ENCODE peak calls at places on chromosomes 2 and 18, in five cellular contexts. H, W, N, D and X are unnamed samples.

GRCh38 chr18:55272510-55273243 is 313.4 kb upstream of the CCDC68 start:
- DNase-seq in N (no peak), W (no peak), D (no peak), H (no peak), X (no peak)

GRCh38 chr18:28771849-28772248 is 594.9 kb upstream of the CDH2 start:
- DNase-seq in D (no peak), N (no peak), W (no peak), H (no peak), X (no peak)

GRCh38 chr2:190105554-190105953 is 43.0 kb upstream of the MSTN start:
- DNase-seq in H (no peak), W (no peak), D (no peak), N (no peak), X (no peak)

GRCh38 chr2:1653956-1654695 is 90.2 kb downstream of the PXDN start:
- DNase-seq in N (no peak), D (no peak), H (no peak), W (no peak), X (no peak)

GRCh38 chr2:156399950-156400703 is 36.1 kb upstream of the GPD2 start:
- DNase-seq in W (peak), H (peak), D (peak), N (peak), X (peak)

GRCh38 chr2:127398239-127398590 is 10.4 kb upstream of the MAP3K2 start:
- DNase-seq in N (peak), H (no peak), D (peak), W (peak), X (peak)

GRCh38 chr2:135709992-135710391 is 31.7 kb upstream of the UBXN4 start:
- DNase-seq in D (peak), N (peak), W (peak), H (no peak), X (peak)

GRCh38 chr2:201269764-201270163 is 9.4 kb downstream of the CASP8 start:
- DNase-seq in W (no peak), D (no peak), N (no peak), H (no peak), X (no peak)

GRCh38 chr2:225002656-225003045 is 39.6 kb downstream of the DOCK10 start:
- DNase-seq in D (peak), N (no peak), H (no peak), W (no peak), X (no peak)

GRCh38 chr2:232890896-232891601 is 21.0 kb downstream of the SNORC start:
- DNase-seq in D (peak), H (peak), W (no peak), N (no peak), X (no peak)

GRCh38 chr2:678964-679363 is 1.8 kb upstream of the TMEM18 start:
- DNase-seq in W (no peak), N (no peak), H (no peak), D (no peak), X (no peak)

GRCh38 chr2:241035818-241036396 is 37.5 kb downstream of the SNED1 start:
- DNase-seq in D (no peak), W (peak), H (peak), N (no peak), X (peak)

GRCh38 chr2:188746727-188747126 is 227.4 kb upstream of the COL3A1 start:
- DNase-seq in H (no peak), W (no peak), D (no peak), N (no peak), X (no peak)

GRCh38 chr2:64779117-64779690 is 125.5 kb upstream of the SERTAD2 start:
- DNase-seq in D (no peak), H (no peak), N (no peak), W (no peak), X (no peak)

GRCh38 chr2:238106339-238106697 is 6.2 kb downstream of the ESPNL start:
- DNase-seq in N (no peak), W (no peak), D (no peak), H (no peak), X (no peak)

GRCh38 chr2:138177693-138178092 is 213.4 kb downstream of the HNMT start:
- DNase-seq in W (no peak), H (no peak), N (no peak), D (no peak), X (no peak)

GRCh38 chr18:31610841-31611240 is 19.2 kb downstream of the TTR start:
- DNase-seq in D (peak), W (no peak), N (no peak), H (no peak), X (no peak)

GRCh38 chr2:109379507-109379906 is 234.3 kb downstream of the SEPTIN10 start:
- DNase-seq in N (no peak), H (no peak), D (no peak), W (no peak), X (peak)

GRCh38 chr2:67240507-67240906 is 156.6 kb upstream of the ETAA1 start:
- DNase-seq in D (no peak), N (no peak), H (no peak), W (no peak), X (no peak)

GRCh38 chr2:72024451-72025175 is 123.0 kb downstream of the CYP26B1 start:
- DNase-seq in H (no peak), D (peak), W (no peak), N (no peak), X (peak)

GRCh38 chr18:31100598-31101147 is 1.5 kb downstream of the DSC2 start:
- DNase-seq in D (no peak), H (peak), N (no peak), W (no peak), X (no peak)

GRCh38 chr2:138534791-138535190 is 33.2 kb downstream of the SPOPL start:
- DNase-seq in W (no peak), N (no peak), D (no peak), H (no peak), X (no peak)

GRCh38 chr2:210287301-210287700 is 27.7 kb downstream of the MYL1 start:
- DNase-seq in W (no peak), H (no peak), D (no peak), N (no peak), X (no peak)

GRCh38 chr18:24736686-24737085 is 276.2 kb downstream of the HRH4 start:
- DNase-seq in D (no peak), N (no peak), W (no peak), H (no peak), X (no peak)

GRCh38 chr2:8833863-8834262 is 3.5 kb downstream of the KIDINS220 start:
- DNase-seq in N (no peak), W (no peak), D (no peak), H (no peak), X (no peak)

GRCh38 chr2:8839189-8839965 is 2.0 kb upstream of the KIDINS220 start:
- DNase-seq in H (no peak), D (no peak), N (no peak), W (no peak), X (no peak)

GRCh38 chr2:8840475-8841091 is 3.2 kb upstream of the KIDINS220 start:
- DNase-seq in N (no peak), H (no peak), D (no peak), W (no peak), X (no peak)

GRCh38 chr2:8837795-8838140 is 355 bp upstream of the KIDINS220 start:
- DNase-seq in W (no peak), H (no peak), N (no peak), D (no peak), X (no peak)

DNA sequence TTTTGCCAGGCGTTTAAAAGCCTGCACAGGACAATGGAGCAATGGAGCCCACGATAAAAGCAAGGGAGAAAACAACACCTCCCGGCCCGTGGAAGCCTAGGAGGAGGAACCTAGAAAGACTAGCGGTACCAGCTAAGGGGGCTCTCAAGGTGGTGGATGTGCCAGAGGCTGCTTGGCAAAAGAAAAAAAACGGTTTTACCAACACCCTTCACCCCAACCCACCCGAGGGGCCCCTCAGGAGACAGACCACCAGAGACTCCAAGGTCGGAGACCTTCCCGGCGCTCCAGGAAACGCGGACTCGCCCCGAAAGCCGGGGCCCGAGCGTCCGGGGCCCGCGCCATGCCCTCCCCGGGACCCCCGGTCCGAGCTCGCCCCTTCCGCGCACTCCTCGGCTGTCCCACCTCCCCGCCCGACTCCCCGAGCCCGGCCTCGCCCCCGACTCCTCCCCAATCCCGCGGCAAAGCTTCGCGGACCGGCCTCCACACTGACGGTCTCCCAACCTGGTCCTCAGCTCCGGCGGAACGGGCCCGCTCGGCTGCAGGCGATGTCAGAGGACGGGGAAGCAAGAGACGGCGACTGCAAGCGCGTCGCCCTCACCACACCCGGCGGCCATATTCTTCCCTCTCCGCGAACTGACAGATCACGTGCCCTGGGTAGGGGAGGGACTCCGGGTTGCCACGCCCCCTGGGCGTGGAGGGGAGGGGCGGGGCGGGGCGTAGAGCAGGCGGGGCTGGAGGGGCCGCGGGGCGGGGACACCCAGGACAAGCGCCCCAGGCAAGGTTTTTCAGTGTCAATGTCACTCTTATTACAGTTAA is at the start of gene KIDINS220:
- DNase-seq in W (peak), N (peak), D (peak), H (peak), X (peak)
- TF ChIP-seq POLR2A in W (peak), N (peak), D (peak), H (peak), X (no peak)

DNA sequence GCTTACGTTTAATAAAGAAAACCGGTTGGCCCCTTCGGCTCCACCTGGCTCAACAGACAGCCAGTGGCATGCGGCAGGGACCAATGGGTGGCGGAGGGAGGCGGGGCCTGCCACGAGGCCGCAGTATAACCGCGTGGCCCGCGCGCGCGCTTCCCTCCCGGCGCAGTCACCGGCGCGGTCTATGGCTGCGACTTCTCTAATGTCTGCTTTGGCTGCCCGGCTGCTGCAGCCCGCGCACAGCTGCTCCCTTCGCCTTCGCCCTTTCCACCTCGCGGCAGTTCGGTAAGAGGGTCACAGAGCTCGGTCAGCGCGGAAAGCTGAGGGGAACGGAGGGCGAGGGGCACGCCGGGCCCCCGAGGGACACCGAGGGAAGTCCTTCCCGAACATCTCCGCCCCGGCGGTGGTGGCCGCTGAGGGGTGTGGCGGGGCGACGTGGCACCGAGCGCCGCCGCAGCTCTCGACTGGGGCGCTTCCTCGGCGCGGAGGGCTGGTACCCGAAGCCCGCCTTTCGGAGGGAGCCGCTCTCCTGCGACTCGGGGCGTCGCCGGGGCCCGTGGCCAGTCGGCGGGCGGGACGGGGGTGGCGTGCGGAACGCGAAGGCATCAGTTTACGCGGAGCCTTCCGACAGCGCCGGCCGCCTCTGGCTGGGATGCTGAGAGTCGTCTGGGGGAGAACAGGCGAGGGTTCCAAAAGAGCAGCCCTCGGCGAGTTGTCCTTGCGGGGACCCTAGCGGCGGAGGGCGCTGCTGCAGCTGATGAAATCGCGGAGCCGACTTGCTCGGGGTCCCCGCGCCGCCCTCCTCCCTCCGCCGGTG is at the start of gene MTHFD2:
- DNase-seq in H (peak), W (peak), N (peak), D (peak), X (peak)
- TF ChIP-seq POLR2A in H (peak), W (peak), N (peak), D (peak), X (no peak)

GRCh38 chr18:21741511-21742322 is 1.1 kb downstream of the MIB1 start:
- DNase-seq in D (peak), H (no peak), N (no peak), W (no peak), X (peak)
- TF ChIP-seq POLR2A in D (no peak), H (no peak), N (no peak), W (no peak), X (no peak)

GRCh38 chr18:23487738-23488625 is 15.3 kb upstream of the RMC1 start:
- DNase-seq in H (no peak), D (no peak), N (no peak), W (no peak), X (no peak)
- TF ChIP-seq POLR2A in H (no peak), D (no peak), N (no peak), W (no peak), X (no peak)

GRCh38 chr2:61694312-61695274 is 156.4 kb upstream of the XPO1 start:
- DNase-seq in N (peak), W (peak), D (peak), H (peak), X (peak)
- TF ChIP-seq POLR2A in N (peak), W (peak), D (peak), H (peak), X (no peak)

DNA sequence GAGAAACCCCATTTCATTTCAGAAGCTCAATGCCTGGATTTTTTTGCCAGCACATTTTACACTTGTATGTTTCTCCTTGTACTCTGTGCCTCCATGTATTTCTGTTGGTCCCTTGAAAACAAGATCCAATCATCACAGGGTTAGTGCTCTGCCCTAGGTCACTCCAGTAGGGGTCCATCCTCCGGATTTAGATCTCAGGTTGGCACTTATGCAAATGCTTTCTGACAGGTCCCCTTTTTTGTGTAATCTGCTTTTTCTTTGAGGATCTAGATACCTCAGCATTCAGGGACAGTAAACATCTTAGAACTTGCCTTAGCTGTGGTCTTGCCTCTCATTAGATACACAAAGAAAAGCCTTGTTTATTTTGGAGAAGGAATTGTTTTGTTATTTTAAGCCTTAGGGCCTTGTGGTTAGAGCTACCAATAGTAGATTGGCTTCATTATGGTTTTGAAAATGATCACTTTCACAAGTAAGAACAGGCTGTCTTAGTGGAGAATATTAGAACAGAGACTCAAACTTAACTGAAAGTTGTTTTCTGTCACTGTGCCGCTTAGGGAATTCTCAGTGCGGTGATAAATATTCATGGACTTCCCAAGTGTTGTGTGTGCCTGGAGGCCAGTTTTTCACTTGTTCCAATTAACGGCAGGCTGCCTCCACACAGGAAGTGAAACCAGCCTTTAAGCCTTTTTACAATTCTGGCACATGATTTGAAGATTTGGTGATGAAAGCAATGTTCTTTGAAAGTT is 7.8 kb downstream of the MERTK start:
- DNase-seq in W (no peak), D (peak), N (no peak), H (no peak), X (peak)
- TF ChIP-seq POLR2A in W (no peak), D (no peak), N (no peak), H (no peak), X (no peak)

GRCh38 chr2:54902763-54903162 is 147.5 kb downstream of the RTN4 start:
- DNase-seq in D (no peak), N (no peak), H (no peak), W (no peak), X (no peak)

GRCh38 chr2:54903736-54904554 is 146.3 kb downstream of the RTN4 start:
- DNase-seq in H (no peak), W (no peak), N (peak), D (peak), X (no peak)

GRCh38 chr2:54898451-54899226 is 151.6 kb downstream of the RTN4 start:
- DNase-seq in W (no peak), H (no peak), N (no peak), D (no peak), X (no peak)

GRCh38 chr2:54899576-54900200 is 150.6 kb downstream of the RTN4 start:
- DNase-seq in N (peak), D (peak), H (no peak), W (no peak), X (no peak)

GRCh38 chr2:54901224-54901986 is 148.8 kb downstream of the RTN4 start:
- DNase-seq in H (no peak), D (no peak), W (no peak), N (no peak), X (no peak)
- TF ChIP-seq POLR2A in H (no peak), D (no peak), W (no peak), N (no peak), X (no peak)